ENCODE peak calls at places on chromosomes 11 and 22, in four cellular contexts. One of them, this sample, is unnamed.
A peak's percentile ranks its signal among the peaks of the same experiment; 100 is the strongest.

GRCh38 chr22:49483946-49484345 is 343.7 kb downstream of the BRD1 start:
- DNase-seq in HepG2: no peak
- DNase-seq in GM12878: no peak
- DNase-seq in K562: no peak
- DNase-seq in this sample: no peak

GRCh38 chr22:24117942-24118341 is 63.3 kb upstream of the SUSD2 start:
- DNase-seq in GM12878: no peak
- DNase-seq in K562: no peak
- DNase-seq in HepG2: no peak
- DNase-seq in this sample: peak; percentile 45

GRCh38 chr11:45885274-45885920 is at the start of gene MAPK8IP1:
- DNase-seq in GM12878: no peak
- DNase-seq in K562: peak; percentile 91
- DNase-seq in HepG2: peak; percentile 47
- DNase-seq in this sample: peak; percentile 97

GRCh38 chr22:42908082-42908746 is 51.1 kb upstream of the ARFGAP3 start:
- DNase-seq in GM12878: no peak
- DNase-seq in K562: no peak
- DNase-seq in HepG2: no peak
- DNase-seq in this sample: no peak

GRCh38 chr11:125228425-125228824 is 63.9 kb downstream of the PKNOX2 start:
- DNase-seq in HepG2: no peak
- DNase-seq in GM12878: no peak
- DNase-seq in K562: no peak
- DNase-seq in this sample: no peak

GRCh38 chr11:57356179-57356757 is 18.1 kb downstream of the P2RX3 start:
- DNase-seq in HepG2: no peak
- DNase-seq in GM12878: no peak
- DNase-seq in K562: no peak
- DNase-seq in this sample: no peak

GRCh38 chr11:31800398-31801265 is 10.5 kb downstream of the PAX6 start:
- DNase-seq in K562: no peak
- DNase-seq in HepG2: no peak
- DNase-seq in GM12878: no peak
- DNase-seq in this sample: no peak

GRCh38 chr11:112085822-112086421 is 634 bp downstream of the TIMM8B start:
- DNase-seq in GM12878: no peak
- DNase-seq in K562: peak; percentile 60
- DNase-seq in HepG2: no peak
- DNase-seq in this sample: peak; percentile 55

GRCh38 chr22:37894939-37895670 is 11.0 kb upstream of the MICALL1 start:
- DNase-seq in GM12878: no peak
- DNase-seq in HepG2: no peak
- DNase-seq in K562: no peak
- DNase-seq in this sample: no peak

GRCh38 chr11:88301478-88302140 is 35.9 kb downstream of the CTSC start:
- DNase-seq in K562: no peak
- DNase-seq in GM12878: peak; percentile 85
- DNase-seq in HepG2: no peak
- DNase-seq in this sample: no peak

GRCh38 chr11:27934830-27935145 is 173.2 kb downstream of the KIF18A start:
- DNase-seq in GM12878: no peak
- DNase-seq in K562: no peak
- DNase-seq in HepG2: no peak
- DNase-seq in this sample: peak; percentile 4

GRCh38 chr11:26537341-26537740 is 34.7 kb downstream of the MUC15 start:
- DNase-seq in HepG2: no peak
- DNase-seq in K562: no peak
- DNase-seq in GM12878: no peak
- DNase-seq in this sample: no peak

GRCh38 chr22:22237521-22237920 is 7.1 kb upstream of the VPREB1 start:
- DNase-seq in K562: no peak
- DNase-seq in HepG2: no peak
- DNase-seq in GM12878: no peak
- DNase-seq in this sample: no peak

GRCh38 chr11:64234840-64235379 is 526 bp downstream of the VEGFB start:
- DNase-seq in HepG2: no peak
- DNase-seq in K562: no peak
- DNase-seq in GM12878: no peak
- DNase-seq in this sample: peak; percentile 79

GRCh38 chr11:31956310-31956709 is 134.6 kb upstream of the RCN1 start:
- DNase-seq in K562: no peak
- DNase-seq in GM12878: no peak
- DNase-seq in HepG2: no peak
- DNase-seq in this sample: no peak

GRCh38 chr22:24186892-24187670 is 5.8 kb downstream of the SUSD2 start:
- DNase-seq in K562: no peak
- DNase-seq in HepG2: no peak
- DNase-seq in GM12878: no peak
- DNase-seq in this sample: peak; percentile 20

GRCh38 chr22:31532060-31532459 is 35.7 kb downstream of the SFI1 start:
- DNase-seq in K562: no peak
- DNase-seq in HepG2: no peak
- DNase-seq in GM12878: no peak
- DNase-seq in this sample: no peak

GRCh38 chr11:396948-397548 is 3.0 kb downstream of the PKP3 start:
- DNase-seq in HepG2: peak; percentile 63
- DNase-seq in K562: no peak
- DNase-seq in GM12878: no peak
- DNase-seq in this sample: peak; percentile 95

GRCh38 chr22:43862074-43862881 is at the start of gene SULT4A1:
- DNase-seq in K562: peak; percentile 47
- DNase-seq in HepG2: no peak
- DNase-seq in GM12878: no peak
- DNase-seq in this sample: peak; percentile 92

GRCh38 chr11:1573077-1573846 is 1.2 kb upstream of the DUSP8 start:
- DNase-seq in K562: no peak
- DNase-seq in GM12878: no peak
- DNase-seq in HepG2: no peak
- DNase-seq in this sample: peak; percentile 58

GRCh38 chr11:77547863-77548551 is 41.7 kb upstream of the AQP11 start:
- DNase-seq in HepG2: peak; percentile 56
- DNase-seq in GM12878: peak; percentile 38
- DNase-seq in K562: peak; percentile 49
- DNase-seq in this sample: peak; percentile 50

GRCh38 chr11:120546312-120547205 is 35.0 kb downstream of the GRIK4 start:
- DNase-seq in HepG2: no peak
- DNase-seq in K562: no peak
- DNase-seq in GM12878: no peak
- DNase-seq in this sample: no peak

GRCh38 chr11:134034496-134035381 is 34.1 kb upstream of the JAM3 start:
- DNase-seq in HepG2: no peak
- DNase-seq in GM12878: no peak
- DNase-seq in K562: no peak
- DNase-seq in this sample: no peak

GRCh38 chr22:44186737-44187136 is 6.0 kb downstream of the PARVG start:
- DNase-seq in K562: no peak
- DNase-seq in GM12878: no peak
- DNase-seq in HepG2: no peak
- DNase-seq in this sample: no peak

GRCh38 chr22:42214625-42215415 is 55.6 kb downstream of the TCF20 start:
- DNase-seq in GM12878: no peak
- DNase-seq in HepG2: no peak
- DNase-seq in K562: no peak
- DNase-seq in this sample: no peak

DNA sequence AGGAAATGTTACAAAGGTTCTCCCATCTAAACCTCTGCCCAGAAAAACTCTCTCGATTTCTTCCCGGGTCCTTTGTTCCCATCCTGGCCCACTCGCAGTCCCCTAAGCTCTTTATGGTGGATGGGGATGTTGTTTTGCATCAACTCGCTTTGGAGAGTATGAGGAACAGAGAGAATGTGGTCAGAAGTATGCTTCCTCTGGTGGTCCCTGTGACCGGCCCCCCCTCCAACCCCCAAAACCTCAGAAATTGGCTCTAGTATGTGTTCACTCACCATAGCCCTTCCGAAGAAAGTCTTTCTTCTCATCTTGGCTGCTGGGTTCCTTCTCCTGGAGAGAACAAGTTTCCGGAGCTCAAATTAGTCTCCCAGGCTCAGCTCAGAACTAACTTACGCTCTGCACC is 54.4 kb downstream of the GRAMD1B start:
- DNase-seq in GM12878: no peak
- DNase-seq in K562: no peak
- DNase-seq in HepG2: no peak
- DNase-seq in this sample: no peak
- TF ChIP-seq ZBTB33 in GM12878: no peak
- TF ChIP-seq ZBTB33 in K562: no peak
- TF ChIP-seq ZBTB33 in HepG2: no peak
- TF ChIP-seq ZBTB33 in this sample: no peak

GRCh38 chr11:65492637-65493366 is 6.0 kb upstream of the MALAT1 start:
- DNase-seq in HepG2: no peak
- DNase-seq in GM12878: peak; percentile 68
- DNase-seq in K562: peak; percentile 68
- DNase-seq in this sample: no peak
- TF ChIP-seq RFX5 in HepG2: no peak
- TF ChIP-seq RFX5 in GM12878: no peak
- TF ChIP-seq RFX5 in K562: no peak
- TF ChIP-seq RFX5 in this sample: no peak

DNA sequence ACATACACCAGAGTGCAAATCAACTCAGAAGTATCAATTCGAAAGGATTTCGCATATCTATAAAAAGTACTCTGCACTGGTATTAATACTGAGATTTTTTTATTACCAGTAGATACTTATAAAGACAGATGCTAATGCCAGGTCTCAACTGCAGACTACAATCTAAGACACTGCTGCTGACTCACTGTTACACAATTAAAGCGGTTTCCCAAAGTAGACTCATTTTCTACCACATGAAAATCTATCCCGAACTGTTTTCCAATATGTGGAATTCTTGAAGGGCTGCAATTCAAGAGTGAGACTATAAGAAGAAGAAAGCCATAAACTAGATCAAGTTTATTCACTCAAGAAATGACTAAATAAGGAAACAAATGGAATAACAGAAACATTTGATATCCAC is 57.2 kb upstream of the ARHGAP32 start:
- DNase-seq in K562: no peak
- DNase-seq in HepG2: no peak
- DNase-seq in GM12878: no peak
- DNase-seq in this sample: no peak
- TF ChIP-seq MAX in K562: no peak
- TF ChIP-seq MAX in HepG2: no peak
- TF ChIP-seq MAX in GM12878: no peak
- TF ChIP-seq MAX in this sample: no peak

DNA sequence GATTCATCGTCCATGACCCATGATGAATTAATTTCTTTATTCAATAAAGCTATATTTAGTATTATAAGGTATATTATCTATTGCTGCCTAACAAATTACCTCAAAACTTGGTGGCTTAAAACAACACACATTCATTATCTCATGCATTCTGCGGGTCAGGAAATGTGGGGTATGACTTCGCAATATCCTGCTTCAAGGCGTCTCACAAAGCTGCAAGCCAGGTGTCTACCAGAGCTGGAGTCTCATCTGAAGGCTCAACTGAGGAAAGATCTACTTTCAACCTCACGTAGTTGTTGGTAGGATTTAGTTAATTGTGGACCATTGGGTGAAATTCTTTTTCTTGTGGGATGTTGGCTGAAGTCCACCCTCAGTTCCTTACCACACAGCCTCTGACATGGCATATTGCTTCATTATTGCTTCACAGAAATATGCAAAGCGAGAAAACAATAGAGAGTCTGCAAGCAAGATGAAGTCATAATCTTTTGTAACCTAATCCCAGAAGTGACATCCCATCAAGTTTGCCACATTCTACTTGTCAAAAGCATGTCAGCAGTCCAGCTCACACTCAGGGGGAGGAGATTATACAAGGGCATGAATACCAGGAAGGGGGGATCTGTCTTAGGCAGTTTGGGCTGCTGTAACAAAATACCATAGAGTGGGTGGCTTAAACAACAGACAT is 45.1 kb downstream of the KREMEN1 start:
- DNase-seq in GM12878: no peak
- DNase-seq in K562: no peak
- DNase-seq in HepG2: peak; percentile 54
- DNase-seq in this sample: no peak
- TF ChIP-seq ZBTB33 in GM12878: no peak
- TF ChIP-seq ZBTB33 in K562: no peak
- TF ChIP-seq ZBTB33 in HepG2: no peak
- TF ChIP-seq ZBTB33 in this sample: no peak

GRCh38 chr11:18634140-18635032 is at the start of gene SPTY2D1:
- DNase-seq in GM12878: peak; percentile 93
- DNase-seq in K562: peak; percentile 94
- DNase-seq in HepG2: peak; percentile 99
- DNase-seq in this sample: peak; percentile 91

GRCh38 chr11:18632841-18633240 is 1.3 kb downstream of the SPTY2D1 start:
- DNase-seq in GM12878: no peak
- DNase-seq in HepG2: no peak
- DNase-seq in K562: no peak
- DNase-seq in this sample: no peak

GRCh38 chr11:18633256-18634139 is 644 bp downstream of the SPTY2D1 start:
- DNase-seq in HepG2: no peak
- DNase-seq in K562: no peak
- DNase-seq in GM12878: peak; percentile 75
- DNase-seq in this sample: peak; percentile 54
- TF ChIP-seq RFX5 in HepG2: no peak
- TF ChIP-seq RFX5 in K562: no peak
- TF ChIP-seq RFX5 in GM12878: no peak
- TF ChIP-seq RFX5 in this sample: no peak

DNA sequence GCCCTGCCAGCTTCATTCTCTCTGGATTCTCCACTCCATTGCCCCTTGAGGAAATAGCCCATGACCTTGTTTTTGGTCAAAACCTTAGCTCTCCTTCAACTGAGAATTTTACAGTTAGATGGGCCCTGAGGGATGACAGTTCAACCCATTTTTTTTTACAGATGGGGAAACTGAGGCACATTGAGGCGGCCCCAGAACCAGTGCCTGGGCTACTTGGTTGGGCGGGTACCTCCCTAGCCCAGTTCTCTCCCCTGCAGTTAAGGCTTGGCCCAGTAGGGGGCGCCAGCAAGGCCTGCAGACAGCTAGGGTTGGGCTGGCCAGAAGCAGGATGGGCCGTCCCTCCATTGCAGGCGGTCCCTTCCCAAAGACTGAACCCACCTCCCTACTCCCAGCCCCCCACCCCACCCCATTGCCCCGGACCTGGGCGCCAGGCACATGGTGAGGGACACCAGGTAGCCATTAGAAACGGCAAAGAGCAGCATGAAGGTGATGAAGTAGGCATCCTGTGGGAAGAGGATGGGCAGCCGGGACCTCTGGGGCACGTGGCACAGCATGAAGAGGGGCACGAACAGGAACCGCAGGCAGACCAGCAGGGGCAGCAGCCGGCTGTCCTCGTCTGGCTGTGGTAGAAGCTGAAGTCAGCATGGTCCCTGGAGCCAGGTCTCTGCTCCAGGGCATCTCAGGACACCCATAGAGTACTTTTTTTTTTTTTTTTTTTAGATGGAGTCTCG is 7.6 kb downstream of the SLC29A2 start:
- DNase-seq in K562: peak; percentile 86
- DNase-seq in GM12878: no peak
- DNase-seq in HepG2: no peak
- DNase-seq in this sample: peak; percentile 86
- TF ChIP-seq MAX in K562: no peak
- TF ChIP-seq MAX in GM12878: no peak
- TF ChIP-seq MAX in HepG2: no peak
- TF ChIP-seq MAX in this sample: no peak

GRCh38 chr11:103091024-103091423 is 936 bp downstream of the DCUN1D5 start:
- DNase-seq in GM12878: no peak
- DNase-seq in HepG2: peak; percentile 12
- DNase-seq in K562: no peak
- DNase-seq in this sample: peak; percentile 25
- TF ChIP-seq ZBTB33 in GM12878: no peak
- TF ChIP-seq ZBTB33 in HepG2: no peak
- TF ChIP-seq ZBTB33 in K562: no peak
- TF ChIP-seq ZBTB33 in this sample: no peak